ENCODE peak calls at places on chromosome 13, in four cellular contexts. N, R, F and E are unnamed samples. For H3K4me1, the result is how much of the 10 kb centered on the place peaks cover.

GRCh38 chr13:37531054-37531453 is 67.5 kb downstream of the POSTN start:
- DNase-seq in F (no peak), R (no peak), N (no peak), E (no peak)

GRCh38 chr13:108020027-108020426 is 195.3 kb downstream of the LIG4 start:
- DNase-seq in N (no peak), R (no peak), F (no peak), E (no peak)

GRCh38 chr13:39405596-39405995 is 197.4 kb downstream of the LHFPL6 start:
- DNase-seq in F (no peak), R (no peak), N (no peak), E (no peak)

GRCh38 chr13:41313117-41313516 is 2.0 kb downstream of the NAA16 start:
- DNase-seq in N (no peak), R (no peak), F (no peak), E (no peak)

GRCh38 chr13:50127017-50127725 is 111.9 kb downstream of the KCNRG start:
- DNase-seq in F (peak), R (peak), N (peak), E (no peak)

GRCh38 chr13:26300140-26300539 is 46.2 kb downstream of the CDK8 start:
- DNase-seq in N (no peak), R (no peak), F (no peak), E (peak)

GRCh38 chr13:31639443-31640163 is 99.7 kb upstream of the RXFP2 start:
- DNase-seq in R (no peak), F (no peak), N (no peak), E (no peak)

GRCh38 chr13:44906230-44906629 is 83.0 kb downstream of the NUFIP1 start:
- DNase-seq in F (no peak), R (no peak), N (no peak), E (no peak)

GRCh38 chr13:65497265-65497664 is 1732.9 kb downstream of the PCDH9 start:
- DNase-seq in F (no peak), R (no peak), N (no peak), E (peak)

GRCh38 chr13:48783181-48783630 is 129.5 kb downstream of the CYSLTR2 start:
- DNase-seq in N (peak), R (peak), F (peak), E (peak)

DNA sequence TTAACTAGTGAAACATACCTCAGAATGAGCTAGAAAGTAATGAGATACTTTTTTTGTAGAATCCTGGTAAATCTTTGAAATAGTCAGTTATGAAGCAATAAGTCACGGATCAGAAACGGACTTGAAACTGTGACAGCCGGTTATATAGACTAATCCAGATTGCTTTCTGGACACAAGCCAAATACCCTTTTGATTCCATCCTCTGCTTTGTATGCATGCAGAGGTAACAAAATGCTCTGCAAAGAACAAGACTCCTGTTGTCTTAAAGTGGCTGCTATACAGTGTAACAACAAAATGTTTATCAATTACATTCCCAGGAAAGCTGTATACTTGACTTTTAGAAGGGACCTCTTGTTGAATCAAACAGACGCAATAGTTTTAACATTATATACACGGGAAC is 66.5 kb upstream of the STARD13 start:
- DNase-seq in N (no peak), R (no peak), F (no peak), E (peak)
- H3K4me1 ChIP-seq in N (under half), R (under half), F (under half), E (under half)

GRCh38 chr13:109211616-109212015 is 574.8 kb downstream of the IRS2 start:
- DNase-seq in F (no peak), N (no peak), R (no peak), E (peak)
- H3K27ac ChIP-seq in F (no peak), N (no peak), R (no peak), E (peak)

DNA sequence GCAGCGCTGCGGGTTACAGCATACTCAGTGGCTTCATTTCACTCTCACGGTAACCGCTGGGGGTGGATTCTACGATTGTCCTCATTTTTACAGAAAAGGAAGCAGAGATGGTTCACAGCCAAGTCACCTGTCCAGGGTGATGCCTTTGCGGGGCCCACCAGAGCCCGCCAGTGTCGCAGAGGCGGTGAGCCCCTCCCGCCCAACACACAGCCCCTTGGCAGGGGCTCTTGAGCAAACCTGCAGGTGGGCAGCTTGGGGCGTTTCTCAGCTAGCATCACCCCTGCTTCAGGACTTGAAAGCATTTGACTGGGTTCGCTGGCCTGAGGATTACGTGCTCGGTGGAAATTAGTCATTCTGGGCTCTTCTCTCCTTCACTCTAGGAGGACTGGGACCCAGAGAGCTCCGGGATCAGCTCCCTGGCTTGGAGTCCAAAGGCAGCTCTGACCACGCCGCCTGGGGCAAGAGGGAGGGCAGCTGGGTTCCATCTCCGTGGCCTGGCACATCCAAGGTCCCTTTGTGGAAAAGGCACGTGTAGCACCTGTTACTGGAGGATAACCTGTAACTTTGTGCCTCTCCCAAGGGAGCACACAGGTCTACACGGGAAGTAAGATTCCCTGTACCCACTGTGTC is 62.5 kb upstream of the F7 start:
- DNase-seq in F (no peak), N (peak), R (no peak), E (no peak)
- H3K4me3 ChIP-seq in F (no peak), N (no peak), R (no peak), E (no peak)

GRCh38 chr13:75762967-75763366 is 126.8 kb downstream of the LMO7 start:
- DNase-seq in R (no peak), F (no peak), N (no peak), E (no peak)

GRCh38 chr13:75761373-75761772 is 125.2 kb downstream of the LMO7 start:
- DNase-seq in F (no peak), N (no peak), R (no peak), E (no peak)

GRCh38 chr13:75763511-75763910 is 127.4 kb downstream of the LMO7 start:
- DNase-seq in R (no peak), F (no peak), N (no peak), E (no peak)

GRCh38 chr13:75760182-75760981 is 124.3 kb downstream of the LMO7 start:
- DNase-seq in N (no peak), R (no peak), F (no peak), E (peak)

DNA sequence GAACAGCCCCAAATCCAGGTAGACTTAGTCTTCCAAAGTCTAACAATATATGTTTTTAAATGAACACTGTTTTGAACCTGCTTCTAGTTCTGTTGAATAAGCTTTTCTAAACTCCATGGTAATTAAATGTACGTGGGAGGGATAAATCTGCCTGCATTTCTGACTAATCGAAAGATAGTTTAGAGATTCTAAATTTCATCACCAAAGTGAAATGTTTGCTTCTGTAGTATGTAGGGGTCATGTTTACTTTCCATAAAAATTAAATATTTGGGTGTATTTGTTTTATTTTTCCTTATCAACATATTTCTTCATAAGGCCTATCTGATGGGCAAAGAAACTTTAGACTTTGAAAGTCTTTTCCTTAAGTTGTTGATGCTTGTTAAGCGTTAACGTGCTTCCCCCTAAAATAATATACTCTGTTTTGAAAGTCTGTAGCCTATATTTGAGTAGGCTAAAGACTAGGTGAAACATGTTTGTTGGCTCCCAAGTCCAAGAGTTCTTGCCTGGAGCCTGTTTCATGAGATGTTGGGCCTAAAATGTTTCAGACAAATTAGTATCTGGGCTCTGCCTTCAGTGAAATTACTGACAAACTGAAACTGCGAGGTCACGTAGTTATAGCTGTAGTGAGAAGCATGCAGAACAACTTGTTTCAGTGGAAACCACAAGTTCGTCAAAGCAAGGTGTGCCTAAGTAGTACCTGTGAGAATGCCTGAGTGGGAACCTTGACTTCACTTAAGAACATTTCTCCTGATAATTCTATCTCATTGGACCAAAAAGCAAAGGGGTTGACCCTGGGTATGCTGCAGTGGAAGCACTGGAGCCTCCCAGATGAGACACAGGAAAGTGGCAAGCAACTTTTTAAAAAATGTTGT is 126.2 kb downstream of the LMO7 start:
- DNase-seq in N (no peak), F (no peak), R (no peak), E (no peak)
- H3K4me1 ChIP-seq in N (under half), F (under half), R (under half), E (under half)

GRCh38 chr13:29924951-29925350 is 74.5 kb upstream of the UBL3 start:
- DNase-seq in N (no peak), F (no peak), R (no peak), E (peak)

GRCh38 chr13:29922896-29923295 is 72.5 kb upstream of the UBL3 start:
- DNase-seq in F (no peak), N (no peak), R (no peak), E (no peak)

GRCh38 chr13:29922281-29922821 is 71.9 kb upstream of the UBL3 start:
- DNase-seq in R (no peak), N (no peak), F (no peak), E (peak)

GRCh38 chr13:29924482-29924884 is 74.1 kb upstream of the UBL3 start:
- DNase-seq in F (no peak), R (no peak), N (no peak), E (peak)

GRCh38 chr13:29923554-29924481 is 73.4 kb upstream of the UBL3 start:
- DNase-seq in R (peak), N (peak), F (peak), E (peak)
- H3K27ac ChIP-seq in R (no peak), N (peak), F (peak), E (peak)

DNA sequence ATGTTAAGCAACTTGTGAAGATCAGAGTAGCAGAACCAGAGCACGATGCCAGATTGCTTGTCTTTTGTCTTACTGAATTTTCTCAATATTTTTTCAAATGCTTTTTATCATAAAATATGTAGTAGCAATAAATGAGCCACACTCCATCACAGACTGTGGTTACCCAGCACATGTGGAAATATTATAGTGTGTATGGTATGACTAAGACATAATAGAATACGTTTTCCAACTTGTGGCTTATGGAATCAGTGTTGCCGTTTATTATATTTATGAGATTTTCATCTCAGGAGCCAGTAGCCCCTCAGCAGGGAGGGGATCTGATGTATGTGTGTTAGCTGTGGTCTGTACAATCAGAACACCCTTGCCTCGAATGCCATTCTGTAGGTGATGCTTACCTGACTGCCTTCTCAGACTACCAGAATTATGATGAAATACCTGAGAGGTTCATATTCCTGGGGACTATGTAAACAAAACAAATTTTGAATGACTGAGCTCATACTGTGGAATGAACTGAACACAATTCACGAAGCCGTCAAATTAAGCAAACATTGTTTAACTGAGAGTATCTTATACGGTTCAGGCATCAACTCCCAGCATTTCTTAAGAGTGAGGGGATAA is 1.9 kb downstream of the SCEL start:
- DNase-seq in R (no peak), F (no peak), N (no peak), E (no peak)
- H3K4me3 ChIP-seq in R (no peak), F (no peak), N (no peak), E (no peak)

GRCh38 chr13:51175001-51175400 is 47.2 kb upstream of the FAM124A start:
- DNase-seq in R (no peak), N (no peak), F (no peak), E (no peak)
- H3K4me1 ChIP-seq in R (under half), N (under half), F (under half), E (under half)

DNA sequence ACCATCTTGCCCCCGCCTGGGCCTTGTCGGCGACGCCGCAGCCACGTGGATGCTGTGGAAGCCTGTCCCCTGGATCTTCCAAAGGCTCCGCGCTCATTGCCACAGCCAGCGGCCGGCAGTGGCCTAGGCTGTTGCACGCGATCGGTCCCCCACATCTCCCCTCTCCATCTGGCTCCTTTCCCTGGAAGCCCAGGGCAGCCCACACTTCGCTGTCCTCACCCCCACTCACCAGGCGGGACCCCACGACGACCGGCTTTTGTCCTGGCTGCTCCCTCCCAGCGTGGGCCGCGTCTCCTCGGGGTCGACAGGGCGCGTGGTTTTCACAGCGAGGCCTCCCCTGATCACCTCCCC is 599 bp upstream of the TEX30 start:
- DNase-seq in F (no peak), R (no peak), N (peak), E (no peak)
- H3K27ac ChIP-seq in F (no peak), R (peak), N (peak), E (peak)